ENCODE peak calls at places on chromosome 5, in ten cellular contexts. E is H9; X is GM10248; W is hippocampal formation; M is activated T-helper 1 cell treated with Interleukin-2 at 50 U/mL for 16 hours; F is activated CD4-positive, alpha-beta T cell treated with anti-CD3 and anti-CD28 coated beads, Interleukin-2, amount 50 U/mL, for 48 hours; O is stimulated activated CD8-positive, alpha-beta memory T cell treated with anti-CD3 and anti-CD28 coated beads, Interleukin-7, amount 100 ng/mL, for 1 hour; C is iris pigment epithelial cell; B is A549; R is GM12891. P is an unnamed sample.

GRCh38 chr5:172478256-172478655 is 23.9 kb upstream of the SH3PXD2B start:
- DNase-seq in E (no peak), X (no peak), W (no peak), M (no peak), F (no peak), O (no peak), C (no peak), B (no peak), R (no peak), P (no peak)

GRCh38 chr5:134189031-134189430 is 12.3 kb upstream of the SKP1 start:
- DNase-seq in E (no peak), X (no peak), W (no peak), M (no peak), F (no peak), O (no peak), C (no peak), B (no peak), R (no peak), P (no peak)

GRCh38 chr5:168948746-168949145 is 352.2 kb downstream of the SLIT3 start:
- DNase-seq in E (no peak), X (no peak), W (no peak), M (no peak), F (no peak), O (no peak), C (no peak), B (no peak), R (no peak), P (no peak)

GRCh38 chr5:154467655-154468354 is 10.2 kb downstream of the HAND1 start:
- DNase-seq in E (peak), X (peak), W (peak), M (peak), F (peak), O (peak), C (peak), B (peak), R (peak), P (no peak)

GRCh38 chr5:180595381-180596114 is 4.2 kb upstream of the SCGB3A1 start:
- DNase-seq in E (no peak), X (peak), W (no peak), M (no peak), F (no peak), O (no peak), C (no peak), B (no peak), R (peak), P (no peak)

GRCh38 chr5:176862330-176862995 is 36.7 kb downstream of the HK3 start:
- DNase-seq in E (no peak), X (no peak), W (no peak), M (no peak), F (no peak), O (no peak), C (no peak), B (no peak), R (no peak), P (no peak)

GRCh38 chr5:143921525-143922311 is 109.8 kb downstream of the HMHB1 start:
- DNase-seq in E (no peak), X (no peak), W (no peak), M (no peak), F (no peak), O (no peak), C (peak), B (peak), R (no peak), P (peak)

GRCh38 chr5:175894805-175895204 is 23.4 kb downstream of the CPLX2 start:
- DNase-seq in E (no peak), X (no peak), W (no peak), M (no peak), F (no peak), O (no peak), C (no peak), B (no peak), R (no peak), P (no peak)

GRCh38 chr5:40521925-40522324 is 157.8 kb upstream of the PTGER4 start:
- DNase-seq in E (no peak), X (no peak), W (no peak), M (no peak), F (no peak), O (no peak), C (peak), B (no peak), R (no peak), P (no peak)

GRCh38 chr5:15946026-15946425 is 233.6 kb downstream of the MARCHF11 start:
- DNase-seq in E (no peak), X (no peak), W (no peak), M (no peak), F (no peak), O (no peak), C (no peak), B (no peak), R (no peak), P (no peak)

GRCh38 chr5:68265822-68266395 is 50.4 kb downstream of the PIK3R1 start:
- DNase-seq in E (no peak), X (no peak), W (no peak), M (no peak), F (no peak), O (no peak), C (peak), B (no peak), R (no peak), P (no peak)

GRCh38 chr5:142830241-142831018 is 60.3 kb downstream of the ARHGAP26 start:
- DNase-seq in E (no peak), X (no peak), W (no peak), M (no peak), F (no peak), O (no peak), C (peak), B (no peak), R (no peak), P (no peak)